ENCODE peak calls at places on chromosomes 4 and X, in five cellular contexts. K, D, Y, U and Q are unnamed samples.

GRCh38 chr4:185143596-185143969 is 517 bp downstream of the SLC25A4 start:
- DNase-seq in Y (no peak), D (peak), U (no peak), K (no peak), Q (no peak)

GRCh38 chr4:83356899-83357661 is 22.4 kb upstream of the HPSE start:
- DNase-seq in D (no peak), Y (no peak), U (no peak), K (no peak), Q (no peak)

GRCh38 chr4:78864405-78865024 is 74.7 kb downstream of the PAQR3 start:
- DNase-seq in D (peak), U (no peak), Y (no peak), K (no peak), Q (no peak)

GRCh38 chrX:81114757-81115156 is 87.0 kb downstream of the HMGN5 start:
- DNase-seq in U (no peak), K (no peak), D (no peak), Y (no peak), Q (no peak)

GRCh38 chrX:130055899-130056298 is 54.4 kb downstream of the ELF4 start:
- DNase-seq in Y (no peak), K (no peak), U (no peak), D (no peak), Q (no peak)

GRCh38 chrX:110914281-110914680 is 118.7 kb upstream of the CHRDL1 start:
- DNase-seq in D (no peak), Y (no peak), U (no peak), K (no peak), Q (no peak)

GRCh38 chrX:150569155-150569477 is 695 bp downstream of the MTM1 start:
- DNase-seq in D (no peak), K (no peak), Y (no peak), U (no peak), Q (no peak)

GRCh38 chrX:37726346-37726745 is 40.8 kb downstream of the XK start:
- DNase-seq in K (no peak), D (no peak), U (no peak), Y (no peak), Q (no peak)

GRCh38 chr4:184263461-184263860 is 45.8 kb upstream of the ENPP6 start:
- DNase-seq in U (no peak), Y (no peak), K (no peak), D (no peak), Q (no peak)

GRCh38 chr4:113657834-113658233 is 103.7 kb downstream of the CAMK2D start:
- DNase-seq in K (no peak), Y (no peak), D (no peak), U (no peak), Q (no peak)

GRCh38 chr4:91064157-91064853 is 937.1 kb downstream of the CCSER1 start:
- DNase-seq in K (peak), Y (no peak), D (peak), U (no peak), Q (no peak)

GRCh38 chr4:7189066-7189465 is 3.3 kb upstream of the SORCS2 start:
- DNase-seq in D (no peak), K (no peak), U (no peak), Y (no peak), Q (no peak)

GRCh38 chr4:86957214-86957613 is 22.4 kb downstream of the AFF1 start:
- DNase-seq in D (no peak), U (no peak), K (no peak), Y (no peak), Q (no peak)

GRCh38 chrX:38426785-38427184 is 74.4 kb downstream of the OTC start:
- DNase-seq in U (no peak), K (no peak), Y (no peak), D (no peak), Q (no peak)

GRCh38 chr4:41319553-41319952 is 62.8 kb downstream of the UCHL1 start:
- DNase-seq in K (no peak), U (no peak), D (no peak), Y (no peak), Q (no peak)

GRCh38 chr4:36303430-36304137 is 22.2 kb downstream of the DTHD1 start:
- DNase-seq in D (no peak), U (no peak), K (no peak), Y (no peak), Q (no peak)

GRCh38 chrX:103254921-103255455 is at the start of gene TCEAL8:
- DNase-seq in D (peak), K (peak), U (peak), Y (peak), Q (peak)

GRCh38 chr4:89253306-89253705 is 54.3 kb downstream of the GPRIN3 start:
- DNase-seq in Y (no peak), U (no peak), K (no peak), D (no peak), Q (no peak)

GRCh38 chr4:121278811-121279368 is 101.9 kb downstream of the QRFPR start:
- DNase-seq in Y (no peak), K (no peak), U (no peak), D (no peak), Q (no peak)